ENCODE peak calls at places on chromosome 20, in eight cellular contexts. N is cardiac muscle cell, O is left lung, B is sciatic nerve, D is NCI-H748 treated with DMSO at 0.1 percent for 48 hours, U is tibial nerve, A is NCI-H187, V is AG08395. W is an unnamed sample.

GRCh38 chr20:1538655-1539054 is 18.9 kb downstream of the SIRPD start:
- DNase-seq in N (no peak), O (no peak), B (no peak), D (no peak), U (no peak), A (no peak), V (no peak), W (no peak)

GRCh38 chr20:56630086-56630493 is 984 bp downstream of the TFAP2C start:
- DNase-seq in N (peak), O (peak), B (no peak), D (peak), U (no peak), A (no peak), V (peak), W (peak)

GRCh38 chr20:32773214-32773613 is 11.0 kb downstream of the DNMT3B start:
- DNase-seq in N (no peak), O (no peak), B (no peak), D (no peak), U (no peak), A (no peak), V (no peak), W (no peak)

GRCh38 chr20:12201289-12201991 is 283.7 kb downstream of the BTBD3 start:
- DNase-seq in N (no peak), O (no peak), B (no peak), D (no peak), U (no peak), A (no peak), V (peak), W (no peak)

GRCh38 chr20:35395728-35396127 is 16.0 kb downstream of the UQCC1 start:
- DNase-seq in N (no peak), O (no peak), B (no peak), D (no peak), U (no peak), A (no peak), V (peak), W (peak)

GRCh38 chr20:38290829-38291581 is 13.0 kb upstream of the BPI start:
- DNase-seq in N (no peak), O (no peak), B (peak), D (peak), U (no peak), A (no peak), V (peak), W (no peak)

GRCh38 chr20:25178563-25179438 is 16.7 kb upstream of the ENTPD6 start:
- DNase-seq in N (peak), O (peak), B (no peak), D (peak), U (peak), A (peak), V (peak), W (peak)

GRCh38 chr20:36235892-36236785 is at the start of gene AAR2:
- DNase-seq in N (peak), O (peak), B (peak), D (peak), U (peak), A (peak), V (peak), W (peak)

GRCh38 chr20:53568351-53568750 is 25.3 kb downstream of the ZNF217 start:
- DNase-seq in N (no peak), O (no peak), B (no peak), D (no peak), U (no peak), A (no peak), V (no peak), W (no peak)

GRCh38 chr20:5835234-5835845 is 85.1 kb downstream of the SHLD1 start:
- DNase-seq in N (no peak), O (peak), B (no peak), D (no peak), U (no peak), A (no peak), V (peak), W (peak)

GRCh38 chr20:17066955-17067354 is 159.9 kb upstream of the PCSK2 start:
- DNase-seq in N (peak), O (no peak), B (no peak), D (peak), U (no peak), A (no peak), V (no peak), W (no peak)

GRCh38 chr20:50664248-50664647 is 27.1 kb downstream of the RIPOR3 start:
- DNase-seq in N (no peak), O (no peak), B (no peak), D (no peak), U (no peak), A (no peak), V (no peak), W (no peak)

GRCh38 chr20:701401-702129 is 26.0 kb upstream of the SCRT2 start:
- DNase-seq in N (no peak), O (no peak), B (peak), D (no peak), U (no peak), A (no peak), V (no peak), W (no peak)

GRCh38 chr20:8788831-8789230 is 280.1 kb upstream of the PLCB4 start:
- DNase-seq in N (no peak), O (no peak), B (no peak), D (no peak), U (no peak), A (no peak), V (no peak), W (no peak)

GRCh38 chr20:62697468-62697912 is 11.1 kb upstream of the NTSR1 start:
- DNase-seq in N (no peak), O (no peak), B (no peak), D (no peak), U (no peak), A (no peak), V (no peak), W (no peak)

GRCh38 chr20:38178065-38178471 is 13.0 kb upstream of the TGM2 start:
- DNase-seq in N (no peak), O (no peak), B (no peak), D (no peak), U (no peak), A (no peak), V (no peak), W (no peak)

GRCh38 chr20:58891076-58891685 is 38.7 kb downstream of the GNAS start:
- DNase-seq in N (peak), O (peak), B (peak), D (no peak), U (peak), A (peak), V (peak), W (peak)

GRCh38 chr20:44494266-44494665 is 18.6 kb downstream of the TTPAL start:
- DNase-seq in N (no peak), O (no peak), B (no peak), D (no peak), U (no peak), A (no peak), V (peak), W (peak)

GRCh38 chr20:38221041-38221589 is 39.4 kb downstream of the KIAA1755 start:
- DNase-seq in N (peak), O (peak), B (peak), D (peak), U (peak), A (peak), V (peak), W (peak)

GRCh38 chr20:44637490-44638372 is 13.8 kb downstream of the ADA start:
- DNase-seq in N (no peak), O (no peak), B (no peak), D (no peak), U (peak), A (no peak), V (no peak), W (no peak)

GRCh38 chr20:4919047-4919704 is 82.1 kb downstream of the SLC23A2 start:
- DNase-seq in N (no peak), O (no peak), B (no peak), D (no peak), U (no peak), A (no peak), V (no peak), W (no peak)

GRCh38 chr20:50680106-50680960 is 11.0 kb downstream of the RIPOR3 start:
- DNase-seq in N (no peak), O (peak), B (no peak), D (no peak), U (peak), A (no peak), V (peak), W (peak)

GRCh38 chr20:48294196-48294595 is 508.9 kb upstream of the SULF2 start:
- DNase-seq in N (no peak), O (no peak), B (no peak), D (no peak), U (no peak), A (no peak), V (peak), W (no peak)

GRCh38 chr20:5526516-5526915 is 209.8 kb upstream of the PROKR2 start:
- DNase-seq in N (no peak), O (no peak), B (no peak), D (peak), U (no peak), A (no peak), V (no peak), W (no peak)

GRCh38 chr20:1185781-1186334 is 1.1 kb upstream of the TMEM74B start:
- DNase-seq in N (peak), O (no peak), B (no peak), D (peak), U (no peak), A (no peak), V (peak), W (peak)

GRCh38 chr20:9971746-9972145 is 63.0 kb upstream of the ANKEF1 start:
- DNase-seq in N (no peak), O (no peak), B (no peak), D (no peak), U (no peak), A (no peak), V (no peak), W (no peak)

GRCh38 chr20:6940052-6940451 is 172.6 kb downstream of the BMP2 start:
- DNase-seq in N (peak), O (no peak), B (no peak), D (no peak), U (no peak), A (no peak), V (no peak), W (no peak)

GRCh38 chr20:12067686-12068085 is 150.0 kb downstream of the BTBD3 start:
- DNase-seq in N (peak), O (no peak), B (no peak), D (no peak), U (no peak), A (no peak), V (no peak), W (no peak)

GRCh38 chr20:61797200-61797599 is 268.5 kb downstream of the TAF4 start:
- DNase-seq in N (no peak), O (no peak), B (no peak), D (no peak), U (no peak), A (no peak), V (no peak), W (no peak)

GRCh38 chr20:52190437-52191131 is 995 bp downstream of the ZFP64 start:
- DNase-seq in N (peak), O (no peak), B (no peak), D (no peak), U (peak), A (no peak), V (peak), W (peak)

GRCh38 chr20:43138061-43138860 is 51.4 kb downstream of the PTPRT start:
- DNase-seq in N (no peak), O (no peak), B (no peak), D (no peak), U (no peak), A (no peak), V (no peak), W (no peak)

GRCh38 chr20:2237059-2237458 is 58.7 kb upstream of the TGM3 start:
- DNase-seq in N (peak), O (peak), B (peak), D (no peak), U (peak), A (no peak), V (peak), W (peak)

W was measured in HFFc6.